ENCODE peak calls at places on chromosomes 4 and X, in four cellular contexts. X, K, H and M are unnamed samples.

GRCh38 chr4:150063128-150063527 is 15.1 kb upstream of the DCLK2 start:
- DNase-seq in H (no peak), K (no peak), X (no peak), M (no peak)

GRCh38 chr4:100071531-100071930 is 118.7 kb downstream of the DDIT4L start:
- DNase-seq in K (no peak), X (no peak), H (no peak), M (no peak)

GRCh38 chr4:41319553-41319952 is 62.8 kb downstream of the UCHL1 start:
- DNase-seq in K (no peak), H (no peak), X (no peak), M (no peak)

GRCh38 chrX:14267224-14267623 is 237.5 kb upstream of the GEMIN8 start:
- DNase-seq in K (no peak), X (no peak), H (no peak), M (no peak)

GRCh38 chr4:17347445-17347844 is 164.4 kb downstream of the QDPR start:
- DNase-seq in H (no peak), K (no peak), X (no peak), M (peak; percentile 42)

GRCh38 chr4:84237008-84237407 is 262.1 kb downstream of the NKX6-1 start:
- DNase-seq in K (no peak), H (no peak), X (no peak), M (no peak)

GRCh38 chr4:8391972-8392371 is 48.6 kb downstream of the ACOX3 start:
- DNase-seq in X (peak; percentile 40), H (no peak), K (no peak), M (peak; percentile 54)

GRCh38 chr4:180058731-180059215 is 2184.4 kb upstream of the TENM3 start:
- DNase-seq in H (peak; percentile 1), X (peak; percentile 77), K (no peak), M (no peak)

GRCh38 chrX:115112411-115112810 is 76.8 kb upstream of the RBMXL3 start:
- DNase-seq in X (no peak), K (no peak), H (no peak), M (no peak)

GRCh38 chrX:87728024-87728423 is 210.4 kb downstream of the KLHL4 start:
- DNase-seq in X (no peak), K (no peak), H (no peak), M (no peak)

GRCh38 chr4:44791842-44792241 is 65.5 kb upstream of the GNPDA2 start:
- DNase-seq in X (no peak), H (no peak), K (no peak), M (no peak)

GRCh38 chr4:1410491-1411325 is 4.5 kb upstream of the NKX1-1 start:
- DNase-seq in H (peak; percentile 3), K (peak; percentile 11), X (no peak), M (peak; percentile 61)

GRCh38 chrX:1190596-1191145 is 21.8 kb downstream of the CRLF2 start:
- DNase-seq in K (no peak), H (no peak), X (no peak), M (peak; percentile 32)

GRCh38 chr4:17168571-17168970 is 270.1 kb upstream of the LDB2 start:
- DNase-seq in K (no peak), X (no peak), H (peak; percentile 35), M (no peak)

GRCh38 chrX:74449322-74449936 is 28.1 kb downstream of the SLC16A2 start:
- DNase-seq in K (no peak), X (no peak), H (no peak), M (no peak)

GRCh38 chr4:22339491-22339890 is 176.4 kb downstream of the ADGRA3 start:
- DNase-seq in K (no peak), H (no peak), X (no peak), M (no peak)

GRCh38 chr4:30767147-30767546 is 47.0 kb downstream of the PCDH7 start:
- DNase-seq in H (no peak), X (no peak), K (no peak), M (no peak)

GRCh38 chr4:89492476-89493110 is 185.0 kb upstream of the GPRIN3 start:
- DNase-seq in K (no peak), H (no peak), X (no peak), M (no peak)

GRCh38 chrX:19865567-19866363 is 21.6 kb downstream of the SH3KBP1 start:
- DNase-seq in X (no peak), H (no peak), K (no peak), M (no peak)

GRCh38 chr4:105257817-105258495 is 111.3 kb downstream of the TET2 start:
- DNase-seq in H (no peak), K (no peak), X (no peak), M (no peak)

GRCh38 chrX:102832661-102833060 is 104.4 kb upstream of the RAB40AL start:
- DNase-seq in H (peak; percentile 39), K (no peak), X (no peak), M (no peak)

GRCh38 chrX:9072281-9072680 is 38.4 kb upstream of the FAM9B start:
- DNase-seq in H (peak; percentile 76), K (no peak), X (no peak), M (no peak)

GRCh38 chr4:154073107-154073817 is 284.4 kb upstream of the SFRP2 start:
- DNase-seq in K (no peak), H (peak; percentile 38), X (no peak), M (no peak)